ENCODE peak calls at places on chromosome 4, in seven cellular contexts. X is neural progenitor cell, U is neuronal stem cell, W is GM12878, L is OCI-LY7, N is MM.1S, T is K562. G is an unnamed sample. For H3K4me1, the result is how much of the 10 kb centered on the place peaks cover.

GRCh38 chr4:107603430-107603829 is 116.6 kb downstream of the PAPSS1 start:
- DNase-seq in X (no peak), U (no peak), W (no peak), L (no peak), N (no peak), T (no peak), G (no peak)

GRCh38 chr4:11072999-11073398 is 355.7 kb downstream of the HS3ST1 start:
- DNase-seq in X (no peak), U (no peak), W (no peak), L (no peak), N (no peak), T (no peak), G (no peak)

GRCh38 chr4:91909963-91910362 is 393.8 kb upstream of the GRID2 start:
- DNase-seq in X (no peak), U (no peak), W (no peak), L (no peak), N (no peak), T (no peak), G (no peak)

GRCh38 chr4:62881901-62882300 is 1527.3 kb downstream of the TECRL start:
- DNase-seq in X (no peak), U (no peak), W (no peak), L (no peak), N (no peak), T (no peak), G (no peak)

GRCh38 chr4:19119904-19120303 is 1098.3 kb upstream of the LCORL start:
- DNase-seq in X (no peak), U (no peak), W (no peak), L (no peak), N (no peak), T (no peak), G (no peak)

GRCh38 chr4:16579866-16580265 is 318.6 kb downstream of the LDB2 start:
- DNase-seq in X (no peak), U (no peak), W (no peak), L (no peak), N (no peak), T (no peak), G (no peak)

GRCh38 chr4:137156054-137156453 is 376.2 kb downstream of the PCDH18 start:
- DNase-seq in X (no peak), U (no peak), W (no peak), L (no peak), N (no peak), T (no peak), G (no peak)

GRCh38 chr4:8639777-8640720 is 47.5 kb downstream of the CPZ start:
- DNase-seq in X (no peak), U (no peak), W (no peak), L (no peak), N (no peak), T (no peak), G (no peak)

GRCh38 chr4:8653326-8654000 is 60.9 kb downstream of the CPZ start:
- DNase-seq in X (no peak), U (no peak), W (no peak), L (no peak), N (no peak), T (no peak), G (no peak)

DNA sequence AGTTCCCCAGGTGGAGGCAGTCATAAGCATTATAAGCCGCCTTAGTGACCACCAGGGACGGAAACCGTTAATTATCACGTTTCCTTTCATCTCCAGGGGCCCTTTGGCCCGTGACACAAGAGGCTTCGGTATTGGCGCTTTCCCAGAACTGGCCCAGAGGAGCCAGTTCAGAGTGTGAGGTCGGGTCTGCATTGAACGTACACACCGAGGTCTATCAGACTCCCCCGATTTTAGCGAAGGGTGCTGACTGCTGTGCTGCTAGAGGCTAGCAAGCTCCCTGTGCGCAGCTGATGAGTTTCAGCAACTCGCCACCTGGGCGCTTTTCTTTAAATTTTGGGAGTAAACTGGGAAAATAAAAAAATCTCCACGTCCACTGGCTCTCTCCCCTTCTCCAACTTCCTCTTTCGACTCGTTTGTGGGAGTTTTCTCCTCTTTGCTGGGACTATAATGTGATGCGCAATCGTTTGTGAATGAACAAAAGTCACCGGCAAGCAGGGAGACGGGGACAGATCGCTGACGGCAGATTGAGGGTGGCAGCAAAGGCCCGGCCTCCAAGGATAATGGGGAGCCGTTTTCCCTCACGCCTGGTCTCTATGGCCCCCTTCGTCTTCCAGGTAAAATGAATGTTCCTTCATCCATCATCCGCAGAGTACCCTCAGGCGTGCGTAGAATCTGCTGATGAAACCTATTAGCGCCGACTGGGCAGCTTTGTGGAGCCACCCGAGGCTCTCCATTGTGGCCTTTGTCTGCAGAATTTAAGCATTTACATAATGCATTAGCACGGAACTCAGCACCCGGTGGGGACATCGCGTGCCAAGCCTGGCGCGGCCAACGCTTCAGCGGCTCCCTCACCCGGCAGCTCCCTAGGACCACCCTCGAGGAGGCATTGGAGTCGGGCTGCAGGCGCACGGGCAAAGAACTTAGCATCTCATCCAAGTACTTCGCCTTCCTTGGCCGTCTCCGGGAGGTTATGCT is 1.6 kb upstream of the LRAT start:
- DNase-seq in X (peak), U (peak), W (no peak), L (no peak), N (no peak), T (no peak), G (no peak)
- H3K4me1 ChIP-seq in X (half or more), U (under half), W (under half), L (under half), N (under half), T (under half), G (under half)

DNA sequence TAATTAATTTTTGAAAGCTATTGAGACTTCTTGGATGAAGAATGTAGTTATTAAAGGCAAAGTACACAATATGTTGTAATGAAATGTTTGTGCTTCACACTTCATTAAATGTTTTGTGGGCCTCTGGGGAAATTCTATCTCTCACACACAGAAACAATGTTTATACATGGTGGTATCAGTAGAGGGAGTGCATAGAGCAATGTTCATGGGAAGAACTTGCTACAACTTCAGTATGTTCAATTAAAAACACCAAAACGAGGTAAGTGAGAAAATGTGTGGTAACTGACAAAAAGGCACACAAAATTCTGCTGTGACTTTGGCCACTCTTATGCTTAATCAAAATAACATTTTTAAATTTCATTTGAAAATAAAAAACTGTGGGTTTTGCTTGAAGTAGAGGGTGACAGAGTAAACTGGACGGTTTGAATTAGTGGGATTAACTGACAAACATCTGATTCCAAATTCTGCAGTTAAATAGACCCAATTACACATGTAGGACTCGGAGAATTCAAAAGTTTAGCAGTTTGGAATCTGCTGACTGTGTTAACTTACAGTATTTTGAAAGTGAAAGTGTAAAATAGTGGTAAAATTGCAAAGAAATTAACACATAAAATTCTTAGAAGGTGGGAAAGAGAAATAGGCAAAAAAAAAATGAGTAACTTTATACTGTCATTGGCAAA is 111.4 kb upstream of the TTC29 start:
- DNase-seq in X (no peak), U (no peak), W (no peak), L (peak), N (peak), T (no peak), G (no peak)
- H2AFZ ChIP-seq in X (peak), U (peak), W (peak), L (peak), N (peak), T (peak), G (peak)

GRCh38 chr4:151428346-151428745 is 19.4 kb downstream of the FHIP1A start:
- DNase-seq in X (no peak), U (no peak), W (no peak), L (no peak), N (no peak), T (no peak), G (no peak)

GRCh38 chr4:151429957-151430548 is 21.1 kb downstream of the FHIP1A start:
- DNase-seq in X (no peak), U (no peak), W (no peak), L (no peak), N (peak), T (no peak), G (no peak)

GRCh38 chr4:151432654-151433053 is 23.7 kb downstream of the FHIP1A start:
- DNase-seq in X (no peak), U (no peak), W (no peak), L (no peak), N (no peak), T (no peak), G (no peak)

GRCh38 chr4:151431728-151432127 is 22.8 kb downstream of the FHIP1A start:
- DNase-seq in X (no peak), U (no peak), W (no peak), L (no peak), N (no peak), T (no peak), G (no peak)

GRCh38 chr4:151430737-151431457 is 21.9 kb downstream of the FHIP1A start:
- DNase-seq in X (peak), U (no peak), W (no peak), L (no peak), N (no peak), T (no peak), G (no peak)
- H3K4me1 ChIP-seq in X (under half), U (under half), W (under half), L (under half), N (under half), T (under half), G (under half)

GRCh38 chr4:88609387-88609786 is 17.1 kb downstream of the HERC3 start:
- DNase-seq in X (no peak), U (no peak), W (no peak), L (no peak), N (no peak), T (no peak), G (no peak)

GRCh38 chr4:88610771-88611170 is 18.5 kb downstream of the HERC3 start:
- DNase-seq in X (no peak), U (no peak), W (no peak), L (no peak), N (no peak), T (no peak), G (no peak)

GRCh38 chr4:88605744-88606143 is 13.5 kb downstream of the HERC3 start:
- DNase-seq in X (no peak), U (no peak), W (no peak), L (peak), N (no peak), T (no peak), G (no peak)

GRCh38 chr4:88604978-88605678 is 12.8 kb downstream of the HERC3 start:
- DNase-seq in X (no peak), U (no peak), W (no peak), L (no peak), N (no peak), T (no peak), G (no peak)

GRCh38 chr4:88606832-88607231 is 14.6 kb downstream of the HERC3 start:
- DNase-seq in X (no peak), U (no peak), W (no peak), L (no peak), N (no peak), T (no peak), G (no peak)
- H2AFZ ChIP-seq in X (no peak), U (no peak), W (no peak), L (no peak), N (no peak), T (no peak), G (no peak)

GRCh38 chr4:141124224-141124623 is 9.0 kb downstream of the RNF150 start:
- DNase-seq in X (no peak), U (no peak), W (no peak), L (no peak), N (no peak), T (no peak), G (no peak)
- H3K4me1 ChIP-seq in X (under half), U (under half), W (under half), L (under half), N (under half), T (under half), G (under half)

GRCh38 chr4:153204247-153205027 is at the start of gene TRIM2:
- DNase-seq in X (peak), U (no peak), W (no peak), L (no peak), N (no peak), T (peak), G (peak)
- H2AFZ ChIP-seq in X (peak), U (peak), W (no peak), L (no peak), N (no peak), T (peak), G (no peak)

GRCh38 chr4:168840988-168841681 is 168.9 kb downstream of the CBR4 start:
- DNase-seq in X (no peak), U (no peak), W (no peak), L (no peak), N (no peak), T (no peak), G (no peak)

GRCh38 chr4:168841682-168842019 is 168.4 kb downstream of the CBR4 start:
- DNase-seq in X (no peak), U (no peak), W (no peak), L (no peak), N (no peak), T (no peak), G (no peak)

GRCh38 chr4:168843635-168844034 is 166.4 kb downstream of the CBR4 start:
- DNase-seq in X (no peak), U (no peak), W (no peak), L (no peak), N (no peak), T (no peak), G (no peak)

GRCh38 chr4:168840386-168840763 is 169.7 kb downstream of the CBR4 start:
- DNase-seq in X (no peak), U (no peak), W (no peak), L (no peak), N (no peak), T (no peak), G (no peak)

DNA sequence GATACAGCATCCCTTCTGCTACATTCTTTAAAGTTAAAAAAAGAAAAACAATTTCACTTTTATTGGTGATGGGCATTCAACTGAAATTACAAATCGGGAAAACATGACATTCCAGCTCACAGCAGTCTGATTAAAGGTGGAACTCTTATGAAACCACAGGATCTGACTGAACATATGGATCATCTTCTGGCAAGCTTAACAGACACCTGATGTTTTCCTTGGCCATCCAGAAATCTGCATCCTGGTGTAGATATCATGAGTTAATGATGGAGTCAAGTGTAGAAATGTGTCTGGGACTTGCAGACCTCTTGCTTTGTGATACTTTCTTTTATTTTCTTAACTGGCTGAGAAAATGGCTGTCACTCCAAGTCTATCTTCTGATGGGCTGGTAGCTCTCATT is 167.9 kb downstream of the CBR4 start:
- DNase-seq in X (no peak), U (no peak), W (no peak), L (no peak), N (no peak), T (no peak), G (no peak)
- H3K4me1 ChIP-seq in X (under half), U (under half), W (under half), L (under half), N (under half), T (under half), G (under half)

DNA sequence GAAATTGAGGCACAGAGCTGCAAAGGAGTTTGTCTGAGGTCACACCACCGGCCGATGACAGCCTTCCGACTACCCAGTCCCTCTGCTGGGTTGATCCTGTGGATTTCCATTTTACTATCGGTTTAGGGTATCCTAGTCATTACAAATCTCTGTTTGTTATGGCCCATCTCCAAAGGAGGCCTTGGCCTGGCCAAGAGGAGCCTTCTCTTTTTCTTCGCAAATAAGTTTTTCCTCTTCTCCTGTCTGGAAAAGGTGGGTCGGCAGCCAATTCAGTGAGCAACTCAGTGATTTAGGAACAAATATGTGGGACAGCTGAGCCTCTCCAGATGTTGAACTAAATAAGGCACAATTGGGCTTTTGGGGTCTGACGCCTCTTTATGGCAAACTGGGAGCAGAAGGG is 169.2 kb upstream of the RBPJ start:
- DNase-seq in X (no peak), U (no peak), W (no peak), L (no peak), N (no peak), T (no peak), G (no peak)
- H2AFZ ChIP-seq in X (no peak), U (no peak), W (no peak), L (no peak), N (no peak), T (no peak), G (no peak)

GRCh38 chr4:2785613-2786012 is 7.3 kb upstream of the SH3BP2 start:
- DNase-seq in X (no peak), U (no peak), W (peak), L (peak), N (peak), T (peak), G (peak)
- H3K4me1 ChIP-seq in X (under half), U (under half), W (under half), L (under half), N (under half), T (under half), G (under half)

DNA sequence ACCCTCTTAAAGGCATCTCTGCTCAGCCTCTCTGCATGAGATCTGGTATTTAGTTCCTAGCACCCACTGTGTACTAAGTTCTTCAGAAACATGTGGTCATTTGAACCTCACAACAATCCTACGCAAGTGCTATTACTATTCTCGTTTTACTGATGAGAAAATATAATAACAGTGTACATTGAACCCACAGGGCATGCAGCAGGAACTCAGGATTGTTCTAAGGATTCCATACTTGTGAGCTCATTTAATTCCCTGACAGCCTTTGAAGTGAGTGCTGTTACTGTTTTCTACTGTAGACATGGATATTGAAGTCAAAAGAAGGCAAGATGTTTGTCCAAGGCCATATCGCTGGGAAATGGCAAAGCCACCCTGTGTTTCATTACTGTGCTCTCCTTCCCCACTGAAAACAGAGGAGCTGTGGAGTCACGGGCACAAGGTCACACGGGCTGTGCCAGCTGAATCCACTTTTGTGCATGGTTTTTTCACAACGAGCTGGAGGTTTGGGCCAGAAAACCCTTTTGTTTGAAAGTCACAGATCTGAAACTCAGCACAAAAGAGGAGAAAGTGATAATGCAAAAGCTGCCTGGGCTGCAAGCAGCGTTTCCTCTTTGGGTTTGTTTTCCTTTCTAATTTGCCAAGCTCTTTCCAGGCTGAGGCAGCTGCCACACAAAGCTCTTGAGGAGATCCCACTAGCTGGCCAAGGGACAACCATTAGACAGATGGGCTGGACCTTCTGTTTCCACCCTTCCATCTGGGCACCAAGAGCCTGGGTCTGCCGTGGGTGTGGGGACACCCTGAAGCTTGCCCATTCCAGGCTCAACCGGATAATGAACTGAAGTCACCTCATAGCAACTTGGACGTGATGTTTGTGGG is 194.9 kb upstream of the C1QTNF7 start:
- DNase-seq in X (no peak), U (no peak), W (no peak), L (no peak), N (peak), T (no peak), G (no peak)
- H2AFZ ChIP-seq in X (peak), U (no peak), W (peak), L (no peak), N (no peak), T (no peak), G (no peak)